ENCODE peak calls at places on chromosome 6, in six cellular contexts. W is cardiac muscle cell, E is fibroblast of mammary gland, Q is T-helper 17 cell, K is HS-5, V is upper lobe of right lung. Y is an unnamed sample.

GRCh38 chr6:166597711-166598440 is 11.4 kb upstream of the RAMACL start:
- DNase-seq in W (no peak), E (no peak), Q (no peak), K (no peak), V (no peak), Y (no peak)

GRCh38 chr6:170063851-170064617 is 226.8 kb downstream of the DLL1 start:
- DNase-seq in W (no peak), E (no peak), Q (no peak), K (no peak), V (peak; percentile 46), Y (no peak)

GRCh38 chr6:134741193-134741521 is 208.7 kb downstream of the ALDH8A1 start:
- DNase-seq in W (no peak), E (no peak), Q (no peak), K (no peak), V (no peak), Y (no peak)

GRCh38 chr6:16999486-17000436 is 102.1 kb upstream of the STMND1 start:
- DNase-seq in W (peak; percentile 76), E (peak; percentile 93), Q (no peak), K (peak; percentile 55), V (no peak), Y (no peak)

GRCh38 chr6:107116328-107116892 is 1.1 kb upstream of the BEND3 start:
- DNase-seq in W (peak; percentile 19), E (no peak), Q (no peak), K (no peak), V (peak; percentile 72), Y (no peak)

GRCh38 chr6:6711832-6712231 is 123.3 kb downstream of the LY86 start:
- DNase-seq in W (no peak), E (no peak), Q (no peak), K (no peak), V (no peak), Y (no peak)

GRCh38 chr6:3848925-3849605 is at the start of gene FAM50B:
- DNase-seq in W (peak; percentile 93), E (peak; percentile 80), Q (peak; percentile 86), K (no peak), V (peak; percentile 96), Y (no peak)

GRCh38 chr6:156585859-156586258 is 191.3 kb upstream of the ARID1B start:
- DNase-seq in W (peak; percentile 17), E (peak; percentile 25), Q (no peak), K (no peak), V (no peak), Y (no peak)

GRCh38 chr6:129895692-129896091 is 34.6 kb upstream of the TMEM244 start:
- DNase-seq in W (no peak), E (peak; percentile 49), Q (no peak), K (no peak), V (no peak), Y (no peak)

GRCh38 chr6:105596284-105596755 is 193.4 kb upstream of the PREP start:
- DNase-seq in W (peak; percentile 81), E (peak; percentile 98), Q (no peak), K (peak; percentile 97), V (no peak), Y (peak; percentile 85)

GRCh38 chr6:52261229-52261628 is 16.9 kb upstream of the IL17F start:
- DNase-seq in W (no peak), E (peak; percentile 88), Q (no peak), K (peak; percentile 52), V (no peak), Y (no peak)

GRCh38 chr6:130421567-130421966 is 55.8 kb downstream of the TMEM200A start:
- DNase-seq in W (peak; percentile 26), E (peak; percentile 88), Q (no peak), K (peak; percentile 76), V (no peak), Y (no peak)

GRCh38 chr6:40733290-40733689 is 146.1 kb upstream of the LRFN2 start:
- DNase-seq in W (no peak), E (no peak), Q (no peak), K (no peak), V (no peak), Y (no peak)

GRCh38 chr6:155247618-155248017 is 16.2 kb upstream of the CLDN20 start:
- DNase-seq in W (no peak), E (peak; percentile 31), Q (no peak), K (peak; percentile 59), V (no peak), Y (no peak)

GRCh38 chr6:44256291-44257006 is 879 bp downstream of the SLC35B2 start:
- DNase-seq in W (no peak), E (no peak), Q (no peak), K (no peak), V (no peak), Y (no peak)

GRCh38 chr6:25637946-25638345 is 14.1 kb upstream of the SCGN start:
- DNase-seq in W (no peak), E (no peak), Q (no peak), K (no peak), V (no peak), Y (no peak)

GRCh38 chr6:137165375-137166246 is 7.8 kb downstream of the IL22RA2 start:
- DNase-seq in W (peak; percentile 11), E (peak; percentile 24), Q (no peak), K (no peak), V (no peak), Y (no peak)

GRCh38 chr6:6026513-6027205 is 19.9 kb upstream of the NRN1 start:
- DNase-seq in W (no peak), E (no peak), Q (no peak), K (no peak), V (no peak), Y (no peak)

GRCh38 chr6:42460892-42461291 is 9.2 kb upstream of the TRERF1 start:
- DNase-seq in W (no peak), E (no peak), Q (no peak), K (no peak), V (no peak), Y (no peak)

GRCh38 chr6:108581237-108581931 is 20.7 kb downstream of the FOXO3 start:
- DNase-seq in W (peak; percentile 97), E (peak; percentile 97), Q (no peak), K (no peak), V (no peak), Y (no peak)

GRCh38 chr6:123210645-123211044 is 214.6 kb downstream of the CLVS2 start:
- DNase-seq in W (no peak), E (no peak), Q (no peak), K (no peak), V (no peak), Y (no peak)

GRCh38 chr6:97958143-97958542 is 675.1 kb upstream of the MMS22L start:
- DNase-seq in W (no peak), E (no peak), Q (no peak), K (peak; percentile 10), V (peak; percentile 50), Y (no peak)

GRCh38 chr6:142842423-142843261 is 102.3 kb downstream of the HIVEP2 start:
- DNase-seq in W (peak; percentile 38), E (peak; percentile 70), Q (peak; percentile 39), K (no peak), V (no peak), Y (peak; percentile 77)

GRCh38 chr6:108755257-108756240 is 92.7 kb upstream of the ARMC2 start:
- DNase-seq in W (peak; percentile 32), E (peak; percentile 31), Q (no peak), K (no peak), V (no peak), Y (no peak)

GRCh38 chr6:109023348-109023925 is 71.2 kb downstream of the SESN1 start:
- DNase-seq in W (no peak), E (no peak), Q (no peak), K (no peak), V (no peak), Y (no peak)

GRCh38 chr6:79421707-79422484 is 115.3 kb downstream of the LCA5 start:
- DNase-seq in W (peak; percentile 96), E (peak; percentile 97), Q (no peak), K (peak; percentile 82), V (no peak), Y (no peak)

GRCh38 chr6:125899726-125900182 is 56.8 kb upstream of the HINT3 start:
- DNase-seq in W (no peak), E (no peak), Q (no peak), K (no peak), V (no peak), Y (no peak)

GRCh38 chr6:167643223-167643622 is 183.5 kb upstream of the AFDN start:
- DNase-seq in W (no peak), E (no peak), Q (no peak), K (no peak), V (no peak), Y (no peak)

Y was measured in Panc1.